ENCODE peak calls at places on chromosomes 12 and 14, in eight cellular contexts. One of them, this sample, is unnamed.

GRCh38 chr12:6426882-6427671 is 17.7 kb upstream of the CD27 start:
- DNase-seq in central memory CD8-positive, alpha-beta T cell: peak
- DNase-seq in GM10248: peak
- DNase-seq in Daoy: no peak
- DNase-seq in H9: no peak
- DNase-seq in hepatic stellate cell: no peak
- DNase-seq in iPS-NIHi11: no peak
- DNase-seq in GM04504: no peak
- DNase-seq in this sample: no peak

GRCh38 chr12:55929306-55929791 is 1.6 kb upstream of the DGKA start:
- DNase-seq in central memory CD8-positive, alpha-beta T cell: peak
- DNase-seq in GM10248: peak
- DNase-seq in Daoy: no peak
- DNase-seq in H9: no peak
- DNase-seq in hepatic stellate cell: no peak
- DNase-seq in iPS-NIHi11: no peak
- DNase-seq in GM04504: no peak
- DNase-seq in this sample: no peak

GRCh38 chr12:101939306-101939705 is 61.9 kb downstream of the DRAM1 start:
- DNase-seq in central memory CD8-positive, alpha-beta T cell: no peak
- DNase-seq in GM10248: no peak
- DNase-seq in Daoy: no peak
- DNase-seq in H9: no peak
- DNase-seq in hepatic stellate cell: no peak
- DNase-seq in iPS-NIHi11: no peak
- DNase-seq in GM04504: no peak
- DNase-seq in this sample: no peak

GRCh38 chr12:52151859-52152783 is 39.7 kb downstream of the KRT80 start:
- DNase-seq in central memory CD8-positive, alpha-beta T cell: peak
- DNase-seq in GM10248: peak
- DNase-seq in Daoy: peak
- DNase-seq in H9: peak
- DNase-seq in hepatic stellate cell: peak
- DNase-seq in iPS-NIHi11: peak
- DNase-seq in GM04504: no peak
- DNase-seq in this sample: peak

GRCh38 chr12:92466391-92467305 is 236.1 kb upstream of the PLEKHG7 start:
- DNase-seq in central memory CD8-positive, alpha-beta T cell: no peak
- DNase-seq in GM10248: peak
- DNase-seq in Daoy: no peak
- DNase-seq in H9: peak
- DNase-seq in hepatic stellate cell: no peak
- DNase-seq in iPS-NIHi11: peak
- DNase-seq in GM04504: no peak
- DNase-seq in this sample: peak

GRCh38 chr12:13613297-13613696 is 368.1 kb downstream of the GRIN2B start:
- DNase-seq in central memory CD8-positive, alpha-beta T cell: no peak
- DNase-seq in GM10248: no peak
- DNase-seq in Daoy: no peak
- DNase-seq in H9: no peak
- DNase-seq in hepatic stellate cell: no peak
- DNase-seq in iPS-NIHi11: no peak
- DNase-seq in GM04504: no peak
- DNase-seq in this sample: no peak

GRCh38 chr12:52243774-52244614 is 11.0 kb downstream of the KRT7 start:
- DNase-seq in central memory CD8-positive, alpha-beta T cell: no peak
- DNase-seq in GM10248: peak
- DNase-seq in Daoy: peak
- DNase-seq in H9: no peak
- DNase-seq in hepatic stellate cell: peak
- DNase-seq in iPS-NIHi11: peak
- DNase-seq in GM04504: peak
- DNase-seq in this sample: peak

GRCh38 chr12:114777052-114777451 is 93.1 kb upstream of the TBX3 start:
- DNase-seq in central memory CD8-positive, alpha-beta T cell: no peak
- DNase-seq in GM10248: no peak
- DNase-seq in Daoy: peak
- DNase-seq in H9: no peak
- DNase-seq in hepatic stellate cell: peak
- DNase-seq in iPS-NIHi11: no peak
- DNase-seq in GM04504: no peak
- DNase-seq in this sample: no peak

GRCh38 chr12:124949779-124950728 is 35.6 kb upstream of the UBC start:
- DNase-seq in central memory CD8-positive, alpha-beta T cell: no peak
- DNase-seq in GM10248: no peak
- DNase-seq in Daoy: no peak
- DNase-seq in H9: no peak
- DNase-seq in hepatic stellate cell: no peak
- DNase-seq in iPS-NIHi11: peak
- DNase-seq in GM04504: no peak
- DNase-seq in this sample: no peak

GRCh38 chr12:46221255-46222128 is 47.4 kb downstream of the SLC38A1 start:
- DNase-seq in central memory CD8-positive, alpha-beta T cell: no peak
- DNase-seq in GM10248: no peak
- DNase-seq in Daoy: peak
- DNase-seq in H9: no peak
- DNase-seq in hepatic stellate cell: no peak
- DNase-seq in iPS-NIHi11: no peak
- DNase-seq in GM04504: no peak
- DNase-seq in this sample: no peak

GRCh38 chr14:65259000-65259399 is 153.5 kb upstream of the FUT8 start:
- DNase-seq in central memory CD8-positive, alpha-beta T cell: no peak
- DNase-seq in GM10248: no peak
- DNase-seq in Daoy: no peak
- DNase-seq in H9: no peak
- DNase-seq in hepatic stellate cell: no peak
- DNase-seq in iPS-NIHi11: no peak
- DNase-seq in GM04504: no peak
- DNase-seq in this sample: no peak

This sample was measured in H7.